ENCODE peak calls at places on chromosomes 6 and 20, in ten cellular contexts. D, E, F, Z, B, M, J, H, N and K are unnamed samples.

GRCh38 chr6:90860822-90861601 is 274.1 kb upstream of the MAP3K7 start:
- DNase-seq in D (no peak), E (no peak), F (no peak), Z (no peak), B (no peak), M (no peak), J (no peak), H (no peak), N (peak; percentile 21), K (no peak)

GRCh38 chr6:53070808-53071207 is 5.6 kb downstream of the FBXO9 start:
- DNase-seq in D (no peak), E (no peak), F (no peak), Z (no peak), B (no peak), M (no peak), J (no peak), H (no peak), N (no peak), K (no peak)

GRCh38 chr6:84340422-84340821 is 113.0 kb upstream of the CEP162 start:
- DNase-seq in D (no peak), E (no peak), F (no peak), Z (no peak), B (no peak), M (no peak), J (no peak), H (no peak), N (no peak), K (no peak)

GRCh38 chr20:38209736-38210405 is 44.8 kb upstream of the TGM2 start:
- DNase-seq in D (no peak), E (peak; percentile 88), F (no peak), Z (no peak), B (no peak), M (no peak), J (no peak), H (no peak), N (no peak), K (no peak)

GRCh38 chr6:75204222-75204958 is 1.5 kb downstream of the COL12A1 start:
- DNase-seq in D (no peak), E (peak; percentile 92), F (peak; percentile 81), Z (peak; percentile 70), B (peak; percentile 94), M (peak; percentile 80), J (peak; percentile 80), H (no peak), N (peak; percentile 51), K (no peak)

GRCh38 chr6:137309078-137309762 is 90.0 kb upstream of the IFNGR1 start:
- DNase-seq in D (peak; percentile 58), E (no peak), F (peak; percentile 49), Z (no peak), B (peak; percentile 60), M (no peak), J (peak; percentile 29), H (no peak), N (peak; percentile 86), K (peak; percentile 76)

GRCh38 chr20:60857708-60858107 is 394.4 kb upstream of the CDH4 start:
- DNase-seq in D (no peak), E (no peak), F (peak; percentile 9), Z (no peak), B (no peak), M (no peak), J (no peak), H (no peak), N (no peak), K (no peak)

GRCh38 chr6:130385059-130385695 is 19.4 kb downstream of the TMEM200A start:
- DNase-seq in D (no peak), E (peak; percentile 31), F (no peak), Z (no peak), B (no peak), M (no peak), J (no peak), H (no peak), N (no peak), K (no peak)

GRCh38 chr6:37862992-37863391 is 43.5 kb downstream of the ZFAND3 start:
- DNase-seq in D (no peak), E (no peak), F (peak; percentile 9), Z (no peak), B (peak; percentile 16), M (no peak), J (peak; percentile 32), H (no peak), N (no peak), K (no peak)

GRCh38 chr6:39849764-39850163 is 57.6 kb downstream of the DAAM2 start:
- DNase-seq in D (no peak), E (no peak), F (no peak), Z (no peak), B (no peak), M (no peak), J (no peak), H (no peak), N (no peak), K (no peak)